ENCODE peak calls at places on chromosomes 5 and 9, in seven cellular contexts. One of them, this sample, is unnamed.

GRCh38 chr5:32598997-32599549 is 13.7 kb downstream of the SUB1 start:
- DNase-seq in osteocyte: no peak
- DNase-seq in mesendoderm: no peak
- DNase-seq in T-helper 9 cell: no peak
- DNase-seq in neural crest cell: no peak
- DNase-seq in DMS79 treated with DMSO at 0.1 percent for 48 hours: no peak
- DNase-seq in EL: no peak
- DNase-seq in this sample: no peak

GRCh38 chr5:167936944-167937627 is 354.4 kb upstream of the WWC1 start:
- DNase-seq in osteocyte: no peak
- DNase-seq in mesendoderm: no peak
- DNase-seq in T-helper 9 cell: no peak
- DNase-seq in neural crest cell: no peak
- DNase-seq in DMS79 treated with DMSO at 0.1 percent for 48 hours: no peak
- DNase-seq in EL: no peak
- DNase-seq in this sample: no peak

GRCh38 chr9:100428871-100429654 is 2.1 kb downstream of the MSANTD3 start:
- DNase-seq in osteocyte: no peak
- DNase-seq in mesendoderm: peak
- DNase-seq in T-helper 9 cell: no peak
- DNase-seq in neural crest cell: no peak
- DNase-seq in DMS79 treated with DMSO at 0.1 percent for 48 hours: no peak
- DNase-seq in EL: peak
- DNase-seq in this sample: peak

GRCh38 chr5:15354011-15354410 is 146.0 kb upstream of the FBXL7 start:
- DNase-seq in osteocyte: no peak
- DNase-seq in mesendoderm: peak
- DNase-seq in T-helper 9 cell: no peak
- DNase-seq in neural crest cell: no peak
- DNase-seq in DMS79 treated with DMSO at 0.1 percent for 48 hours: no peak
- DNase-seq in EL: peak
- DNase-seq in this sample: no peak

GRCh38 chr9:86353591-86354047 is 591 bp downstream of the TUT7 start:
- DNase-seq in osteocyte: no peak
- DNase-seq in mesendoderm: no peak
- DNase-seq in T-helper 9 cell: peak
- DNase-seq in neural crest cell: no peak
- DNase-seq in DMS79 treated with DMSO at 0.1 percent for 48 hours: peak
- DNase-seq in EL: peak
- DNase-seq in this sample: no peak

GRCh38 chr9:1267141-1267570 is 217.0 kb downstream of the DMRT2 start:
- DNase-seq in osteocyte: no peak
- DNase-seq in mesendoderm: no peak
- DNase-seq in T-helper 9 cell: no peak
- DNase-seq in neural crest cell: no peak
- DNase-seq in DMS79 treated with DMSO at 0.1 percent for 48 hours: no peak
- DNase-seq in EL: no peak
- DNase-seq in this sample: peak

GRCh38 chr5:134651531-134651930 is 2.9 kb downstream of the SEC24A start:
- DNase-seq in osteocyte: no peak
- DNase-seq in mesendoderm: no peak
- DNase-seq in T-helper 9 cell: no peak
- DNase-seq in neural crest cell: no peak
- DNase-seq in DMS79 treated with DMSO at 0.1 percent for 48 hours: no peak
- DNase-seq in EL: peak
- DNase-seq in this sample: no peak

GRCh38 chr9:131121346-131121745 is 4.0 kb upstream of the NUP214 start:
- DNase-seq in osteocyte: no peak
- DNase-seq in mesendoderm: no peak
- DNase-seq in T-helper 9 cell: no peak
- DNase-seq in neural crest cell: no peak
- DNase-seq in DMS79 treated with DMSO at 0.1 percent for 48 hours: no peak
- DNase-seq in EL: no peak
- DNase-seq in this sample: no peak

GRCh38 chr5:35046754-35047153 is 995 bp downstream of the AGXT2 start:
- DNase-seq in osteocyte: no peak
- DNase-seq in mesendoderm: no peak
- DNase-seq in T-helper 9 cell: no peak
- DNase-seq in neural crest cell: no peak
- DNase-seq in DMS79 treated with DMSO at 0.1 percent for 48 hours: no peak
- DNase-seq in EL: peak
- DNase-seq in this sample: peak

GRCh38 chr9:95004452-95005275 is 278.2 kb downstream of the AOPEP start:
- DNase-seq in osteocyte: no peak
- DNase-seq in mesendoderm: peak
- DNase-seq in T-helper 9 cell: no peak
- DNase-seq in neural crest cell: no peak
- DNase-seq in DMS79 treated with DMSO at 0.1 percent for 48 hours: peak
- DNase-seq in EL: peak
- DNase-seq in this sample: no peak

GRCh38 chr9:98227883-98228282 is 27.6 kb downstream of the TBC1D2 start:
- DNase-seq in osteocyte: no peak
- DNase-seq in mesendoderm: no peak
- DNase-seq in T-helper 9 cell: no peak
- DNase-seq in neural crest cell: no peak
- DNase-seq in DMS79 treated with DMSO at 0.1 percent for 48 hours: no peak
- DNase-seq in EL: no peak
- DNase-seq in this sample: no peak

GRCh38 chr5:98016771-98017170 is 756.7 kb upstream of the RGMB start:
- DNase-seq in osteocyte: no peak
- DNase-seq in mesendoderm: no peak
- DNase-seq in T-helper 9 cell: no peak
- DNase-seq in neural crest cell: no peak
- DNase-seq in DMS79 treated with DMSO at 0.1 percent for 48 hours: no peak
- DNase-seq in EL: no peak
- DNase-seq in this sample: no peak

GRCh38 chr9:98326402-98327248 is 71.2 kb upstream of the TBC1D2 start:
- DNase-seq in osteocyte: no peak
- DNase-seq in mesendoderm: peak
- DNase-seq in T-helper 9 cell: no peak
- DNase-seq in neural crest cell: no peak
- DNase-seq in DMS79 treated with DMSO at 0.1 percent for 48 hours: no peak
- DNase-seq in EL: peak
- DNase-seq in this sample: peak

GRCh38 chr5:10595305-10595677 is 31.4 kb downstream of the ANKRD33B start:
- DNase-seq in osteocyte: no peak
- DNase-seq in mesendoderm: no peak
- DNase-seq in T-helper 9 cell: no peak
- DNase-seq in neural crest cell: no peak
- DNase-seq in DMS79 treated with DMSO at 0.1 percent for 48 hours: no peak
- DNase-seq in EL: peak
- DNase-seq in this sample: peak

This sample was measured in HT1080.